ENCODE peak calls at places on chromosomes 13 and 19, in nine cellular contexts. S is dorsolateral prefrontal cortex, D is GM23338, J is RWPE1, M is testis, Y is epithelial cell of esophagus, W is A549, G is NB4, B is left ventricle myocardium inferior. R is an unnamed sample.
A peak's percentile ranks its signal among the peaks of the same experiment; 100 is the strongest.

GRCh38 chr13:25881136-25881926 is 170.5 kb downstream of the SHISA2 start:
- DNase-seq in S (no peak), D (no peak), J (no peak), M (no peak), Y (no peak), W (no peak), G (peak; percentile 45), B (no peak), R (no peak)

GRCh38 chr13:79812070-79812850 is 331.3 kb downstream of the NDFIP2 start:
- DNase-seq in S (no peak), D (no peak), J (no peak), M (no peak), Y (no peak), W (no peak), G (no peak), B (no peak), R (peak; percentile 10)

GRCh38 chr19:29620931-29621351 is 14.9 kb downstream of the POP4 start:
- DNase-seq in S (no peak), D (no peak), J (no peak), M (no peak), Y (no peak), W (no peak), G (no peak), B (no peak), R (no peak)

GRCh38 chr19:44005968-44006367 is 3.2 kb downstream of the ZNF230 start:
- DNase-seq in S (no peak), D (no peak), J (no peak), M (no peak), Y (peak; percentile 42), W (no peak), G (peak; percentile 73), B (no peak), R (no peak)

GRCh38 chr13:24110011-24110410 is 50.5 kb upstream of the SPATA13 start:
- DNase-seq in S (no peak), D (no peak), J (no peak), M (no peak), Y (no peak), W (no peak), G (no peak), B (no peak), R (no peak)

GRCh38 chr19:538641-539428 is 5.0 kb upstream of the GZMM start:
- DNase-seq in S (no peak), D (no peak), J (no peak), M (no peak), Y (no peak), W (no peak), G (no peak), B (no peak), R (no peak)

GRCh38 chr13:77779461-77780272 is 82.2 kb downstream of the SLAIN1 start:
- DNase-seq in S (no peak), D (peak; percentile 76), J (peak; percentile 26), M (peak; percentile 67), Y (peak; percentile 77), W (peak; percentile 1), G (peak; percentile 92), B (no peak), R (peak; percentile 25)

GRCh38 chr19:45569619-45570421 is 14.8 kb downstream of the OPA3 start:
- DNase-seq in S (peak; percentile 41), D (peak; percentile 88), J (peak; percentile 30), M (peak; percentile 65), Y (peak; percentile 54), W (peak; percentile 62), G (peak; percentile 52), B (peak; percentile 62), R (peak; percentile 56)

DNA sequence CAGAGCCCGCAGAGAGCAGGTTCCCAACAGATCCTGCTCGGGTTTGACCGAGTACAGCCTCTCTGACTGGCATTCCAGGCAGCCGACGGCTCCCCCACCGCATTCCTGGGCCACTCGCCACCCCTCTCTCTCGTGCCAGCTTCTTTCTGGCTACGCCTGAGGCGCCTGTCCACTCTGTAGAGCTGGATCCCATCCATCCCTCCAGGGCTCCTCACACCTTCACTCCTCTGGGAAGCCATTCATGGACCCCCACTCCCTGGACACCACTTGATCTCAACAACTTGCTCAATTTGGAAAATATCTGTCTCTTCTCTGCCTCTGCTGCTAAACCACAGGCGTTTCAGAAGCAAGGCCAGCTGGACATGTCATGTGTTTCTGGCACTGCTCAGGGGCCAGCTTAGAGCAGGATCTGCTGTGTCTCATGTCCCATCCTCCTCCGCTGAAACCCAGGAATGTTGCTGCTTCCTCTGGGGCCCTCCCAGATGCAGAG is 30.6 kb upstream of the ATP1A3 start:
- DNase-seq in S (no peak), D (no peak), J (no peak), M (peak; percentile 35), Y (no peak), W (no peak), G (no peak), B (peak; percentile 76), R (no peak)
- TF ChIP-seq CTCF in S (no peak), D (no peak), J (no peak), M (no peak), Y (no peak), W (no peak), G (no peak), B (no peak), R (no peak)

DNA sequence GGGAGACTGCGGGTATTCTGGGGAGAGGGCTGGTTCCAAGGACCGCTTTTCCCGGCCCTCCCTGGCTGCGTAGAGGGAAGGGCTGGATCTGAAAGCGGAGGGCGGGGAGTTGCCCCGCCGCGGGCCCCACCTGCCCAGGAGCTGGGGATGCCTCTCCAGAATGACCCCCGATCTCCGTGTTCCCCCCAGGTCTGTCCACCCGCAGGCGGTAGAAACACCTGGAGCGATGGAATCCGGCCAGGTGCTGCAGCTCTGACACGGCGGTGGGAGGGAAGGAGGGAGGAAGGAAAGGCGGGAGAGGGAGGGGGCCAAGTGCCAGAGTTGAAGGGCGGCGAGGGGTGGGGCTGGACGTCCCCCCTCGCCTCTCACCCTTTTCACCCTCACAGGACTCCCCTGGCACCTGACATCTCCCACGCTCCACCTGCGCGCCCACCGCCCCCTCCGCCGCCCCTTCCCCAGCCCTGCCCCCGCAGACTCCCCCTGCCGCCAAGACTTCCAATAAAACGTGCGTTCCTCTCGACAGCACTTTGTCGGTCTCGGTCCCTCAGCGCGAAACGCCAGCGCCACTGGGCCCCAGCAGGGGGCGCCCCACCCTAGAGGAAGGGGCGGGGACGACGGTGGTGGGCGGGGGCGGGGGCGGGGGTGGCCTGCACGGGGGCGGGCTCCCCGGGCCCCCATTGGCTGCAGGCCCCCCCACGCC is 374 bp upstream of the FXYD7 start:
- DNase-seq in S (no peak), D (peak; percentile 91), J (peak; percentile 34), M (peak; percentile 60), Y (peak; percentile 43), W (peak; percentile 83), G (peak; percentile 48), B (peak; percentile 40), R (peak; percentile 83)
- TF ChIP-seq CTCF in S (peak; percentile 72), D (peak; percentile 61), J (peak; percentile 66), M (peak; percentile 67), Y (peak; percentile 45), W (peak; percentile 88), G (no peak), B (peak; percentile 63), R (peak; percentile 58)

GRCh38 chr19:34336781-34337271 is 28.2 kb upstream of the GPI start:
- DNase-seq in S (no peak), D (peak; percentile 76), J (peak; percentile 30), M (peak; percentile 31), Y (peak; percentile 48), W (peak; percentile 46), G (peak; percentile 35), B (no peak), R (peak; percentile 65)

GRCh38 chr19:34335914-34336313 is 29.1 kb upstream of the GPI start:
- DNase-seq in S (no peak), D (no peak), J (no peak), M (no peak), Y (no peak), W (no peak), G (no peak), B (no peak), R (no peak)

GRCh38 chr19:34341935-34342680 is 22.9 kb upstream of the GPI start:
- DNase-seq in S (no peak), D (no peak), J (no peak), M (no peak), Y (no peak), W (no peak), G (no peak), B (no peak), R (no peak)

GRCh38 chr19:34332027-34332786 is 32.8 kb upstream of the GPI start:
- DNase-seq in S (no peak), D (no peak), J (no peak), M (no peak), Y (no peak), W (no peak), G (no peak), B (no peak), R (no peak)

DNA sequence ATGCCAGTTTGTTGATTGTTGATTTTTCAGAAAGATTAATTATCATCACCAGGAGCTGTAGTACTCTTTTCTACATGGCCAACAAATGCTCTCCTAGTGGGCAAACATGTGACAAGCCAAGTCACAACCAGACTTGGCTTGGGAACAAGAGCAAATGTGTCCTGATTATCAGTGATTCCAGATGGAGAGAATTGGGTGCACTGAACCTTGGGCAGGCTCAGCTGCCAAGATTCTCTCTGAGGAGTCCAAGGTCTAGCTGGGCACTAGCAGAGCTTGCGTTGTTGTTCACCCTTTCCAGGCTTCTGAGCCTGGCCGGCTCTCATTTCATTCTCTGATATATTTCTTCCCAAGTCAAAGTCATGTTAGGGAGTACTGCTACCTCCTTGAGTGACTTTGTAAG is 27.2 kb upstream of the GPI start:
- DNase-seq in S (no peak), D (no peak), J (no peak), M (peak; percentile 80), Y (no peak), W (no peak), G (no peak), B (no peak), R (no peak)
- TF ChIP-seq CTCF in S (no peak), D (no peak), J (no peak), M (no peak), Y (no peak), W (no peak), G (no peak), B (no peak), R (no peak)

GRCh38 chr19:32037998-32038732 is 307.2 kb upstream of the ZNF507 start:
- DNase-seq in S (no peak), D (no peak), J (no peak), M (no peak), Y (no peak), W (no peak), G (no peak), B (no peak), R (no peak)

GRCh38 chr19:32040246-32040645 is 305.2 kb upstream of the ZNF507 start:
- DNase-seq in S (no peak), D (no peak), J (no peak), M (no peak), Y (no peak), W (no peak), G (no peak), B (no peak), R (no peak)

GRCh38 chr19:32039446-32039845 is 306.0 kb upstream of the ZNF507 start:
- DNase-seq in S (no peak), D (no peak), J (no peak), M (no peak), Y (no peak), W (no peak), G (no peak), B (no peak), R (no peak)

DNA sequence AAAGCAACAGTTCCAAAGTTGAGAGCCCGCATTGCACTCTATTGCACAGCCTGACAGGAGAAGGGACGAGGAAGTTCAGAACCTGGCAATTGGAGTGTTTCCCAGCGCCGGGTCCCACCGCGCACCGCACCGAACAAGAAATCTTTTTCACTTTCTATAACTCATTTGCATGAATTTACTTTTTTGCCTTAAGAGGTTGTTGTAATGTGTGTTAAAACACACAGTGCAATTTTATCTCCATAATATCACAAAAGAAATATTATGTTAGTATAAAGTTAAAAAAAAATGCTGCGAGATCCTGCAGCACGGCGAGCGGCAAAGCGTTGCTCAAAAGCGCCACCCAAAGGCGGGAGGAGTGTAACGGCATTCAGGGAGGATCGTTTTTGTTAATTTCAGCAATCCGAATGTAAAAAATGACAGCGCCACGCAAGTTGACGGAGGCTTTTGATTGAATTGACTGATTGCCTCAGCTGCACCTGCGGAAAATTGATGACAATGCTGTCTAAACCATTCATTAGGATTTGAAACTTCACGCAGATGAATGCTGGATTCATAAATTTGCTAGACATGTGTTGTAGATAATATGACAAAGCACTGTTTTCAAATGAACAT is 303.6 kb upstream of the ZNF507 start:
- DNase-seq in S (peak; percentile 41), D (peak; percentile 74), J (peak; percentile 36), M (peak; percentile 75), Y (peak; percentile 2), W (peak; percentile 29), G (peak; percentile 40), B (peak; percentile 27), R (no peak)
- TF ChIP-seq CTCF in S (peak; percentile 76), D (peak; percentile 75), J (peak; percentile 66), M (peak; percentile 88), Y (peak; percentile 35), W (peak; percentile 42), G (peak; percentile 59), B (peak; percentile 78), R (no peak)

R was measured in GM20000.